ENCODE peak calls at places on chromosomes 13 and 19, in six cellular contexts. One of them, this sample, is unnamed.
A peak's percentile ranks its signal among the peaks of the same experiment; 100 is the strongest.

GRCh38 chr19:57947088-57947418 is 453 bp downstream of the ZNF256 start:
- DNase-seq in endothelial cell: no peak
- DNase-seq in A549: no peak
- DNase-seq in endodermal cell: no peak
- DNase-seq in heart left ventricle: peak; percentile 69
- DNase-seq in upper lobe of right lung: no peak
- DNase-seq in this sample: no peak

GRCh38 chr19:13215572-13216380 is 65.6 kb downstream of the IER2 start:
- DNase-seq in endothelial cell: no peak
- DNase-seq in A549: no peak
- DNase-seq in endodermal cell: no peak
- DNase-seq in heart left ventricle: no peak
- DNase-seq in upper lobe of right lung: no peak
- DNase-seq in this sample: peak; percentile 40

GRCh38 chr13:48891586-48891985 is 84.1 kb upstream of the FNDC3A start:
- DNase-seq in upper lobe of right lung: no peak
- DNase-seq in endodermal cell: no peak
- DNase-seq in heart left ventricle: no peak
- DNase-seq in A549: peak; percentile 55
- DNase-seq in endothelial cell: no peak
- DNase-seq in this sample: peak; percentile 62

GRCh38 chr13:98195054-98195791 is 18.2 kb upstream of the RNF113B start:
- DNase-seq in heart left ventricle: no peak
- DNase-seq in upper lobe of right lung: no peak
- DNase-seq in endothelial cell: no peak
- DNase-seq in endodermal cell: no peak
- DNase-seq in A549: no peak
- DNase-seq in this sample: no peak

GRCh38 chr13:76654263-76654662 is 231.9 kb downstream of the KCTD12 start:
- DNase-seq in endodermal cell: no peak
- DNase-seq in endothelial cell: no peak
- DNase-seq in upper lobe of right lung: no peak
- DNase-seq in heart left ventricle: no peak
- DNase-seq in A549: no peak
- DNase-seq in this sample: no peak

GRCh38 chr19:3186377-3186688 is 603 bp downstream of the NCLN start:
- DNase-seq in heart left ventricle: no peak
- DNase-seq in upper lobe of right lung: peak; percentile 76
- DNase-seq in endodermal cell: peak; percentile 66
- DNase-seq in endothelial cell: no peak
- DNase-seq in A549: no peak
- DNase-seq in this sample: no peak

GRCh38 chr19:45045671-45046353 is 7.0 kb downstream of the CLASRP start:
- DNase-seq in endodermal cell: no peak
- DNase-seq in upper lobe of right lung: no peak
- DNase-seq in A549: no peak
- DNase-seq in endothelial cell: no peak
- DNase-seq in heart left ventricle: no peak
- DNase-seq in this sample: no peak

GRCh38 chr19:44951179-44952159 is 3.7 kb upstream of the CLPTM1 start:
- DNase-seq in endodermal cell: peak; percentile 85
- DNase-seq in heart left ventricle: no peak
- DNase-seq in A549: peak; percentile 85
- DNase-seq in endothelial cell: peak; percentile 64
- DNase-seq in upper lobe of right lung: no peak
- DNase-seq in this sample: peak; percentile 87

GRCh38 chr19:1253514-1254080 is 5.2 kb downstream of the MIDN start:
- DNase-seq in endodermal cell: no peak
- DNase-seq in A549: peak; percentile 79
- DNase-seq in heart left ventricle: peak; percentile 73
- DNase-seq in endothelial cell: no peak
- DNase-seq in upper lobe of right lung: peak; percentile 74
- DNase-seq in this sample: no peak

GRCh38 chr13:73220966-73221720 is 162.3 kb downstream of the KLF5 start:
- DNase-seq in endodermal cell: peak; percentile 59
- DNase-seq in A549: peak; percentile 25
- DNase-seq in endothelial cell: peak; percentile 4
- DNase-seq in heart left ventricle: no peak
- DNase-seq in upper lobe of right lung: no peak
- DNase-seq in this sample: peak; percentile 34

GRCh38 chr19:55703790-55704215 is 28.8 kb downstream of the EPN1 start:
- DNase-seq in endodermal cell: peak; percentile 90
- DNase-seq in upper lobe of right lung: peak; percentile 79
- DNase-seq in heart left ventricle: peak; percentile 77
- DNase-seq in A549: peak; percentile 41
- DNase-seq in endothelial cell: peak; percentile 60
- DNase-seq in this sample: no peak

GRCh38 chr19:17719730-17720486 is 628 bp downstream of the MAP1S start:
- DNase-seq in heart left ventricle: peak; percentile 64
- DNase-seq in A549: no peak
- DNase-seq in endothelial cell: no peak
- DNase-seq in endodermal cell: peak; percentile 63
- DNase-seq in upper lobe of right lung: peak; percentile 83
- DNase-seq in this sample: peak; percentile 77

DNA sequence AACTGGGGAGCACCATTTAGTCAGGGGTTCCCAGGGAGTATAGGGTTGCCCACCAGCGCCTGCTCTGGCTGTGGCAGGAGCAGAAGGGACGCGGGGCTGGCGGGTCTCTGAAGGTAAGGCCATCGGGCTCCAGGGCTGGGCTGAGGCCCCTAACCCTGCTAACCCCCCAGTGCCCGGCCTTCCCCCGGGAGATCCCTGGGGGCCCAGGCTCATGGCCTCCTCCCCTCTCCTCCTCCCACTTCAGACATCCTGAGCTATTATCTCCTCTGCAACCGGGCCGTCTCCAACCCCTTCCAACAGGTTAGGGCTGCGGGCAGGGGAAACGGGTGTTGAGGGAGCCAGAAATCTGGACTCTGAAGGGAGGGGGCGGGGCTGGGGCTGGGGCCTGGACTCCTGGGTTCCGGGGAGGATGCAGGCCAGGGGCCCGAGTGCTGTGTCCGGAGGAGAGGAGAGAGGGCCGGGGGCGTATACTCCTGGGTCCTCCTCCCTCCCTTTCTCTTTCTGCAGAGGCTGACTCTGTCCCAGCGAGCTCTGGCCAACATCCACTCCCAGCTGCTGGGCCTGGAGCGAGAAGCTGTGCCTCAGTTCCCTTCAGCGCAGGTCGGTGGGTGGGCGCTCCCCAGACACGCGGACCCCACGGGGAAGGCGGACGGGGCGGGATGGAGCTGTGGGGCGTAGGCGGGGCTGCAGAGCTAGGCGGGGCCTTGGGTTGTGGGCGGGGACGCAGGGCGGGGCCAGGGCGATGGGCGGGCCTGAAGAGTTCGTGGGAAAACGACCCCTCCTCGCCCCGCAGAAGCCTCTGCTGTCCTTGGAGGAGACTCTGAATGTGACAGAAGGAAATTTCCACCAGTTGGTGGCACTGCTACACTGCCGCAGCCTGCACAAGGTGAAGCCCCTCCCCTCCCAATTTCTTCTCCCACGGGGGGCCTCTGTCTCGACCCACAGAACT is 15.3 kb downstream of the TTYH1 start:
- DNase-seq in endodermal cell: peak; percentile 95
- DNase-seq in upper lobe of right lung: no peak
- DNase-seq in A549: peak; percentile 66
- DNase-seq in heart left ventricle: peak; percentile 83
- DNase-seq in endothelial cell: peak; percentile 83
- DNase-seq in this sample: peak; percentile 34
- TF ChIP-seq CTCF in endodermal cell: peak; percentile 65
- TF ChIP-seq CTCF in upper lobe of right lung: no peak
- TF ChIP-seq CTCF in A549: peak; percentile 43
- TF ChIP-seq CTCF in heart left ventricle: peak; percentile 18
- TF ChIP-seq CTCF in endothelial cell: no peak
- TF ChIP-seq CTCF in this sample: no peak

GRCh38 chr13:65677906-65678305 is 1552.2 kb downstream of the PCDH9 start:
- DNase-seq in endothelial cell: no peak
- DNase-seq in heart left ventricle: no peak
- DNase-seq in endodermal cell: no peak
- DNase-seq in upper lobe of right lung: no peak
- DNase-seq in A549: no peak
- DNase-seq in this sample: peak; percentile 23
- TF ChIP-seq CTCF in endothelial cell: no peak
- TF ChIP-seq CTCF in heart left ventricle: no peak
- TF ChIP-seq CTCF in endodermal cell: peak; percentile 22
- TF ChIP-seq CTCF in upper lobe of right lung: no peak
- TF ChIP-seq CTCF in A549: no peak
- TF ChIP-seq CTCF in this sample: no peak

GRCh38 chr13:102089177-102089576 is 312.7 kb downstream of the FGF14 start:
- DNase-seq in endodermal cell: no peak
- DNase-seq in upper lobe of right lung: no peak
- DNase-seq in A549: no peak
- DNase-seq in endothelial cell: no peak
- DNase-seq in heart left ventricle: no peak
- DNase-seq in this sample: peak; percentile 17
- TF ChIP-seq CTCF in endodermal cell: peak; percentile 53
- TF ChIP-seq CTCF in upper lobe of right lung: peak; percentile 20
- TF ChIP-seq CTCF in A549: no peak
- TF ChIP-seq CTCF in endothelial cell: no peak
- TF ChIP-seq CTCF in heart left ventricle: no peak
- TF ChIP-seq CTCF in this sample: peak; percentile 34

GRCh38 chr13:114135731-114136171 is 3.3 kb upstream of the RASA3 start:
- DNase-seq in A549: no peak
- DNase-seq in endothelial cell: no peak
- DNase-seq in endodermal cell: peak; percentile 70
- DNase-seq in heart left ventricle: no peak
- DNase-seq in upper lobe of right lung: peak; percentile 36
- DNase-seq in this sample: no peak
- TF ChIP-seq CTCF in A549: no peak
- TF ChIP-seq CTCF in endothelial cell: no peak
- TF ChIP-seq CTCF in endodermal cell: peak; percentile 52
- TF ChIP-seq CTCF in heart left ventricle: no peak
- TF ChIP-seq CTCF in upper lobe of right lung: no peak
- TF ChIP-seq CTCF in this sample: no peak

DNA sequence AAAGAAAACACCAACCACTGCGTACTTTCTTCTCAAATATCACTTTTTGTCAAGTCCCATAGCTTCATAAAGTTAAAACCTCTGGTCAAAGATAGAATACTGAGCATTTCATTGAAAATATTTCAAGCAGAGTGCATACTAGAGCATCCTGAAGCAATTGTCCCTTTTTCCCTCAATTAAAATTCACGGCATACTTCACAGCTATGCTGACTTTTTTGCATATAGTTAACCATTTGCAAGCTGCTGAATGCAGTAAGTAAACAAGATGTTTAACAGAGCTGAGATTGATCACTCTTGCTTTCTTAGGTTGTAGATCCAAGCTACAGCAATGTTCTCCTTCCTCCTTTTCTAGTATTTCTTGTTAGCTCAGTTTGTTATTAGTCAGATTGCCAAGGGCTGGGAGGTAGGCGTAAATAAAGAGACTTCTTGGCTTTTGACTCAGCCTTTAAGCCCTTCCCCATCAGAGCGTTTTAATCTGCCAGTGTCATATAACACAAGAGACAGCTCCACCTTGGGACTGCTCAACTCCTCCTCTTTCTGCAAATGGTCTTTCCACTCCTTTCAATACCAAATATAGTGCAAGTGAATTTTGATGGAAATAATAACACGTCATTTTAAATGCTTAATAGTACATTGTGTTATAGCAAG is at the start of gene SLITRK6:
- DNase-seq in endodermal cell: peak; percentile 70
- DNase-seq in endothelial cell: peak; percentile 18
- DNase-seq in heart left ventricle: no peak
- DNase-seq in A549: peak; percentile 81
- DNase-seq in upper lobe of right lung: no peak
- DNase-seq in this sample: peak; percentile 90
- TF ChIP-seq CTCF in endodermal cell: peak; percentile 26
- TF ChIP-seq CTCF in endothelial cell: no peak
- TF ChIP-seq CTCF in heart left ventricle: no peak
- TF ChIP-seq CTCF in A549: peak; percentile 9
- TF ChIP-seq CTCF in upper lobe of right lung: no peak
- TF ChIP-seq CTCF in this sample: no peak

GRCh38 chr19:8367327-8368001 is 3.5 kb downstream of the ANGPTL4 start:
- DNase-seq in heart left ventricle: peak; percentile 95
- DNase-seq in endodermal cell: peak; percentile 84
- DNase-seq in endothelial cell: peak; percentile 54
- DNase-seq in A549: peak; percentile 79
- DNase-seq in upper lobe of right lung: peak; percentile 87
- DNase-seq in this sample: peak; percentile 100

GRCh38 chr19:8366121-8366581 is 2.2 kb downstream of the ANGPTL4 start:
- DNase-seq in heart left ventricle: no peak
- DNase-seq in endothelial cell: no peak
- DNase-seq in A549: no peak
- DNase-seq in endodermal cell: no peak
- DNase-seq in upper lobe of right lung: no peak
- DNase-seq in this sample: peak; percentile 55

GRCh38 chr19:8366961-8367326 is 3.0 kb downstream of the ANGPTL4 start:
- DNase-seq in heart left ventricle: no peak
- DNase-seq in A549: no peak
- DNase-seq in upper lobe of right lung: peak; percentile 66
- DNase-seq in endodermal cell: peak; percentile 49
- DNase-seq in endothelial cell: no peak
- DNase-seq in this sample: peak; percentile 79

GRCh38 chr19:8361921-8362793 is 1.8 kb upstream of the ANGPTL4 start:
- DNase-seq in endodermal cell: no peak
- DNase-seq in endothelial cell: no peak
- DNase-seq in upper lobe of right lung: peak; percentile 95
- DNase-seq in A549: peak; percentile 97
- DNase-seq in heart left ventricle: peak; percentile 94
- DNase-seq in this sample: peak; percentile 100

GRCh38 chr19:8363803-8364771 is at the start of gene ANGPTL4:
- DNase-seq in endothelial cell: peak; percentile 60
- DNase-seq in A549: peak; percentile 87
- DNase-seq in upper lobe of right lung: peak; percentile 77
- DNase-seq in heart left ventricle: peak; percentile 84
- DNase-seq in endodermal cell: peak; percentile 87
- DNase-seq in this sample: peak; percentile 89
- TF ChIP-seq CTCF in endothelial cell: no peak
- TF ChIP-seq CTCF in A549: no peak
- TF ChIP-seq CTCF in upper lobe of right lung: no peak
- TF ChIP-seq CTCF in heart left ventricle: peak; percentile 41
- TF ChIP-seq CTCF in endodermal cell: peak; percentile 39
- TF ChIP-seq CTCF in this sample: no peak

GRCh38 chr19:42179501-42179817 is 38.0 kb downstream of the DEDD2 start:
- DNase-seq in upper lobe of right lung: no peak
- DNase-seq in endothelial cell: no peak
- DNase-seq in heart left ventricle: no peak
- DNase-seq in A549: no peak
- DNase-seq in endodermal cell: no peak
- DNase-seq in this sample: no peak
- TF ChIP-seq CTCF in upper lobe of right lung: no peak
- TF ChIP-seq CTCF in endothelial cell: peak; percentile 10
- TF ChIP-seq CTCF in heart left ventricle: no peak
- TF ChIP-seq CTCF in A549: no peak
- TF ChIP-seq CTCF in endodermal cell: peak; percentile 16
- TF ChIP-seq CTCF in this sample: no peak

GRCh38 chr19:54415208-54415900 is at the start of gene TTYH1:
- DNase-seq in heart left ventricle: no peak
- DNase-seq in A549: no peak
- DNase-seq in endodermal cell: peak; percentile 84
- DNase-seq in upper lobe of right lung: no peak
- DNase-seq in endothelial cell: peak; percentile 44
- DNase-seq in this sample: no peak
- TF ChIP-seq CTCF in heart left ventricle: peak; percentile 21
- TF ChIP-seq CTCF in A549: peak; percentile 24
- TF ChIP-seq CTCF in endodermal cell: peak; percentile 78
- TF ChIP-seq CTCF in upper lobe of right lung: peak; percentile 23
- TF ChIP-seq CTCF in endothelial cell: peak; percentile 90
- TF ChIP-seq CTCF in this sample: peak; percentile 16

GRCh38 chr19:56710437-56710836 is 38.9 kb upstream of the ZNF835 start:
- DNase-seq in heart left ventricle: no peak
- DNase-seq in upper lobe of right lung: no peak
- DNase-seq in endothelial cell: no peak
- DNase-seq in A549: no peak
- DNase-seq in endodermal cell: no peak
- DNase-seq in this sample: no peak
- TF ChIP-seq CTCF in heart left ventricle: no peak
- TF ChIP-seq CTCF in upper lobe of right lung: no peak
- TF ChIP-seq CTCF in endothelial cell: no peak
- TF ChIP-seq CTCF in A549: no peak
- TF ChIP-seq CTCF in endodermal cell: no peak
- TF ChIP-seq CTCF in this sample: no peak

GRCh38 chr13:33353210-33353609 is 67.7 kb upstream of the STARD13 start:
- DNase-seq in endothelial cell: no peak
- DNase-seq in endodermal cell: no peak
- DNase-seq in upper lobe of right lung: peak; percentile 84
- DNase-seq in A549: no peak
- DNase-seq in heart left ventricle: peak; percentile 67
- DNase-seq in this sample: no peak
- TF ChIP-seq CTCF in endothelial cell: no peak
- TF ChIP-seq CTCF in endodermal cell: no peak
- TF ChIP-seq CTCF in upper lobe of right lung: no peak
- TF ChIP-seq CTCF in A549: no peak
- TF ChIP-seq CTCF in heart left ventricle: no peak
- TF ChIP-seq CTCF in this sample: no peak

This sample was measured in MCF 10A.